ENCODE peak calls at places on chromosomes 7 and 10, in eight cellular contexts. U, Y, X, N, G, V, W and M are unnamed samples.

GRCh38 chr10:129758591-129759021 is 205.5 kb downstream of the EBF3 start:
- DNase-seq in W (no peak), N (no peak), U (peak), X (no peak), Y (no peak), G (no peak), V (peak), M (no peak)

GRCh38 chr10:69749180-69750010 is 52.3 kb upstream of the COL13A1 start:
- DNase-seq in G (no peak), W (no peak), Y (no peak), V (no peak), U (no peak), N (no peak), X (no peak), M (no peak)

GRCh38 chr7:74709880-74710671 is 52.6 kb downstream of the GTF2I start:
- DNase-seq in W (no peak), Y (no peak), X (no peak), N (peak), G (no peak), V (no peak), U (no peak), M (no peak)

GRCh38 chr7:77538186-77538907 is 1.3 kb downstream of the PTPN12 start:
- DNase-seq in U (peak), N (peak), G (peak), W (peak), Y (peak), V (peak), X (peak), M (peak)

GRCh38 chr7:157397751-157398691 is 61.2 kb downstream of the DNAJB6 start:
- DNase-seq in G (peak), Y (peak), U (peak), V (no peak), N (peak), W (no peak), X (peak), M (peak)

GRCh38 chr7:47804767-47805545 is 143.3 kb downstream of the PKD1L1 start:
- DNase-seq in V (no peak), Y (no peak), U (no peak), X (no peak), G (no peak), N (no peak), W (no peak), M (no peak)

GRCh38 chr7:107125475-107125874 is 43.3 kb upstream of the HBP1 start:
- DNase-seq in N (no peak), X (no peak), G (no peak), V (no peak), Y (no peak), U (no peak), W (no peak), M (no peak)

GRCh38 chr10:80168111-80168511 is 35.6 kb downstream of the PLAC9 start:
- DNase-seq in N (no peak), X (no peak), G (no peak), Y (no peak), W (no peak), U (peak), V (no peak), M (no peak)

GRCh38 chr7:151132461-151133205 is 34.9 kb downstream of the GBX1 start:
- DNase-seq in Y (no peak), V (no peak), U (no peak), W (no peak), X (no peak), G (no peak), N (no peak), M (no peak)

GRCh38 chr10:83848696-83849095 is 290.6 kb upstream of the GHITM start:
- DNase-seq in X (no peak), N (no peak), Y (no peak), V (no peak), W (no peak), U (no peak), G (no peak), M (no peak)

GRCh38 chr7:15889501-15889900 is 203.0 kb upstream of the MEOX2 start:
- DNase-seq in Y (peak), G (no peak), V (peak), W (no peak), U (no peak), N (peak), X (no peak), M (no peak)

GRCh38 chr10:15201589-15202300 is 33.3 kb upstream of the NMT2 start:
- DNase-seq in Y (peak), G (no peak), V (no peak), X (no peak), U (no peak), W (no peak), N (peak), M (no peak)

GRCh38 chr7:42574693-42575084 is 337.2 kb downstream of the C7orf25 start:
- DNase-seq in G (no peak), N (peak), V (no peak), Y (no peak), U (no peak), W (no peak), X (no peak), M (no peak)

GRCh38 chr7:110940756-110941155 is 150.2 kb upstream of the LRRN3 start:
- DNase-seq in Y (no peak), N (no peak), V (no peak), X (no peak), W (no peak), U (no peak), G (no peak), M (no peak)

GRCh38 chr10:131858118-131858515 is 42.7 kb upstream of the PPP2R2D start:
- DNase-seq in G (no peak), V (no peak), N (no peak), Y (no peak), U (peak), W (no peak), X (no peak), M (no peak)

GRCh38 chr7:1123721-1124120 is 35.8 kb downstream of the GPER1 start:
- DNase-seq in Y (peak), V (peak), U (peak), W (no peak), G (peak), N (peak), X (peak), M (no peak)

GRCh38 chr7:123935436-123936381 is 10.7 kb downstream of the SPAM1 start:
- DNase-seq in N (no peak), Y (no peak), W (no peak), V (no peak), G (no peak), X (no peak), U (no peak), M (no peak)

GRCh38 chr7:2474224-2474623 is 2.0 kb downstream of the GRIFIN start:
- DNase-seq in X (no peak), N (no peak), U (no peak), Y (no peak), W (no peak), V (no peak), G (no peak), M (no peak)

GRCh38 chr10:77746313-77746712 is 108.7 kb upstream of the KCNMA1 start:
- DNase-seq in W (no peak), V (no peak), X (no peak), Y (no peak), N (peak), U (no peak), G (no peak), M (no peak)

GRCh38 chr7:148662646-148663045 is 36.1 kb upstream of the CUL1 start:
- DNase-seq in N (peak), W (no peak), X (no peak), U (no peak), V (no peak), G (no peak), Y (no peak), M (no peak)

GRCh38 chr7:38393874-38394273 is 120.4 kb upstream of the TARP start:
- DNase-seq in X (no peak), U (no peak), Y (no peak), V (no peak), G (no peak), N (no peak), W (no peak), M (no peak)

GRCh38 chr7:157721468-157722136 is 384.8 kb downstream of the DNAJB6 start:
- DNase-seq in U (no peak), V (no peak), G (no peak), W (no peak), Y (no peak), N (no peak), X (no peak), M (no peak)

GRCh38 chr10:29035721-29036120 is 253.1 kb upstream of the LYZL1 start:
- DNase-seq in Y (no peak), V (no peak), U (no peak), W (no peak), N (no peak), G (no peak), X (no peak), M (no peak)

GRCh38 chr7:105840981-105841749 is 35.2 kb downstream of the ATXN7L1 start:
- DNase-seq in U (no peak), X (no peak), Y (no peak), N (no peak), V (no peak), W (no peak), G (no peak), M (no peak)

GRCh38 chr7:13577566-13578145 is 411.8 kb downstream of the ETV1 start:
- DNase-seq in X (no peak), V (no peak), G (no peak), N (no peak), W (no peak), Y (no peak), U (no peak), M (no peak)

GRCh38 chr10:86261933-86262665 is 104.5 kb downstream of the GRID1 start:
- DNase-seq in G (no peak), U (peak), V (peak), X (peak), N (no peak), Y (peak), W (no peak), M (peak)

GRCh38 chr7:98521089-98521692 is 95.9 kb upstream of the NPTX2 start:
- DNase-seq in G (no peak), X (no peak), Y (no peak), N (no peak), U (no peak), V (no peak), W (no peak), M (no peak)

GRCh38 chr7:116423499-116423898 is 76.0 kb upstream of the CAV2 start:
- DNase-seq in G (no peak), U (no peak), Y (no peak), V (no peak), N (no peak), X (no peak), W (no peak), M (no peak)

GRCh38 chr7:155756322-155756721 is 55.9 kb downstream of the SHH start:
- DNase-seq in U (no peak), N (no peak), V (no peak), G (no peak), Y (no peak), X (no peak), W (no peak), M (no peak)

GRCh38 chr10:116836902-116837513 is 12.3 kb upstream of the ENO4 start:
- DNase-seq in V (no peak), U (no peak), X (no peak), W (no peak), G (no peak), Y (no peak), N (peak), M (no peak)

GRCh38 chr7:22666732-22667131 is 60.3 kb upstream of the IL6 start:
- DNase-seq in U (no peak), V (no peak), Y (no peak), W (no peak), G (no peak), X (no peak), N (peak), M (no peak)

GRCh38 chr7:149790146-149790548 is 16.8 kb upstream of the ZNF467 start:
- DNase-seq in X (no peak), N (peak), U (no peak), V (peak), Y (no peak), G (no peak), W (peak), M (peak)

GRCh38 chr10:72215611-72216549 is at the start of the genes ANAPC16 and ASCC1:
- DNase-seq in W (peak), G (peak), X (peak), N (peak), Y (peak), U (peak), V (peak), M (peak)

GRCh38 chr10:72220637-72221036 is 4.6 kb upstream of the ASCC1 start:
- DNase-seq in X (no peak), U (no peak), V (no peak), Y (no peak), W (no peak), N (no peak), G (no peak), M (no peak)

GRCh38 chr10:72218756-72219155 is 2.7 kb upstream of the ASCC1 start:
- DNase-seq in W (no peak), V (no peak), Y (no peak), G (no peak), X (no peak), N (no peak), U (peak), M (no peak)

GRCh38 chr10:72219229-72219814 is 3.2 kb upstream of the ASCC1 start:
- DNase-seq in W (no peak), X (no peak), V (no peak), G (no peak), U (peak), N (no peak), Y (no peak), M (no peak)

DNA sequence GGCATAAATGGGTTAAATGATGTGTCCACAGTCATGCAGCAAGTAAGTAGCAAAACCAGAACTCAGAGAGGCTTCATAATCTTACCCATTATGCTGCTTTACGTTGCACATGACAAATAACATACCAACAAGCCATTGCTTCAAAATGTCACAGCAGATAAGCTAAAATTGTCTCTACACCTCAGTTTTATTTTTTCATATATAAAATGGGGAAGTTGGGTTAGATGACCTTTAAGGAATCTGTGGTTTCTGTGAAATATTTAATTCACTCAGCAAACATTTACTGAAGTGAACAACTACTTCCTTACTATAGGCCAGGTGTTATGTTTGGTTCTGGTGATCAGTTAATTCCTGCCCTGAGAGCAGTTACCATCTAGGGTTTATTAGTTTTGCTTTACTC is 2.3 kb upstream of the ASCC1 start:
- DNase-seq in Y (no peak), G (no peak), X (no peak), U (no peak), N (no peak), W (no peak), V (no peak), M (no peak)
- H3K27ac ChIP-seq in Y (peak), G (no peak), X (no peak), U (peak), N (peak), W (peak), V (no peak), M (peak)

GRCh38 chr10:35592421-35592820 is 12.7 kb upstream of the GJD4 start:
- DNase-seq in V (no peak), X (no peak), N (no peak), U (no peak), G (no peak), W (no peak), Y (no peak), M (no peak)
- H3K4me3 ChIP-seq in V (no peak), X (no peak), N (no peak), U (no peak), G (no peak), W (no peak), Y (no peak), M (no peak)

DNA sequence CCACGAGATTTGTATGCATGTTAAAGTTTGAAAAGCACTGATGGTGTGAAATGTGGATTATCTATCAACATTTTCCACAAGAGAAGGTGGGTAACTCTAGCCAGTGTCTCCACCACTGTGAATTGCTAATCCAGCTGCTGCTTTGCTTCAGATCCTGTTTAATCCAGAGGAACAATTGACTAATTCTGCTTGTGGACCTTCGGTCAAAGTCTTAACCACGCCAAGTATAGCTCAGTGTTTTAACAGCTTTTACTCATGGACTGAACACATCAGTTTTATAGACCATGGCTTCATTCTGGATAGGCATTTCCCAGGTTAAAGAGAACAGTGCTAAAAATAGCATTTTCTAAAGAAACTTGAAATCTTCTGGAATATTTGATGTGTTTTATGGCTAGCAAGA is 23.5 kb downstream of the ADK start:
- DNase-seq in Y (no peak), X (peak), W (no peak), G (no peak), V (no peak), N (no peak), U (no peak), M (no peak)
- H3K27ac ChIP-seq in Y (no peak), X (peak), W (no peak), G (no peak), V (no peak), N (no peak), U (no peak), M (peak)

GRCh38 chr10:3095373-3096139 is 28.2 kb downstream of the PFKP start:
- DNase-seq in U (no peak), Y (peak), X (peak), G (no peak), W (peak), V (peak), N (peak), M (peak)
- H3K4me3 ChIP-seq in U (peak), Y (peak), X (peak), G (no peak), W (no peak), V (no peak), N (no peak), M (no peak)

GRCh38 chr10:124737708-124738107 is 6.5 kb downstream of the FAM53B start:
- DNase-seq in X (no peak), V (peak), U (peak), N (no peak), Y (no peak), W (no peak), G (no peak), M (no peak)

GRCh38 chr10:124737221-124737620 is 7.0 kb downstream of the FAM53B start:
- DNase-seq in N (no peak), G (no peak), V (peak), U (peak), Y (no peak), W (no peak), X (no peak), M (no peak)

GRCh38 chr10:124735491-124736286 is 8.5 kb downstream of the FAM53B start:
- DNase-seq in U (peak), X (no peak), Y (no peak), V (peak), N (no peak), G (no peak), W (no peak), M (no peak)

GRCh38 chr10:124738441-124738840 is 5.7 kb downstream of the FAM53B start:
- DNase-seq in N (no peak), Y (no peak), U (peak), X (no peak), W (no peak), V (peak), G (no peak), M (no peak)

GRCh38 chr10:124736491-124737136 is 7.6 kb downstream of the FAM53B start:
- DNase-seq in Y (no peak), N (peak), U (peak), V (peak), X (peak), G (no peak), W (no peak), M (no peak)
- H3K27ac ChIP-seq in Y (no peak), N (peak), U (peak), V (peak), X (no peak), G (no peak), W (no peak), M (no peak)

DNA sequence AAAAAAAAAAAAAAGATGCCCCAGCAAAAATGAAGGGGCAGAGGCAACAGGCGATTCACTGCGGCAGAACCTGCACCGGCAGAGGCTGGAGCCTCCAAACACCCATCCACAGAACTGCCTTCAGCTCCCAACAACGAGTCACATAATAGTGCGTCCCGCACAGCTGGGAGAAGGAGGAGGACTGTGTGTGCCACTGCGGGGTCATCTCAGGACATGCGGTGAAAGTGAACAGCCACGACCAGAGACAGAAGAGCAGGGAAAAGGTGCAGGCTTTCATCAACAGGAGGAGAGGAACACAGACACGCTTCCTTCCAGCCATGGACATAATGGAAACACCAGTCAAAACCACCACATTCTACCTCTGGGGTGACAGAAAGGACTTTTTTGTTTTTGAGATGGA is 34.1 kb downstream of the DAGLB start:
- DNase-seq in V (no peak), U (no peak), X (no peak), Y (no peak), W (no peak), G (no peak), N (no peak), M (no peak)
- H3K4me3 ChIP-seq in V (no peak), U (no peak), X (no peak), Y (no peak), W (no peak), G (no peak), N (no peak), M (no peak)